ENCODE peak calls at places on chromosome 12, in four cellular contexts. N is anterior cingulate cortex; A is GM23248; G is central memory CD4-positive, alpha-beta T cell. O is an unnamed sample.

GRCh38 chr12:130146532-130146931 is 15.7 kb upstream of the FZD10 start:
- DNase-seq in N (no peak), A (no peak), G (no peak), O (no peak)

GRCh38 chr12:26704684-26705475 is 128.1 kb downstream of the ITPR2 start:
- DNase-seq in N (no peak), A (peak), G (no peak), O (no peak)

GRCh38 chr12:22282283-22282682 is 52.2 kb downstream of the ST8SIA1 start:
- DNase-seq in N (no peak), A (peak), G (no peak), O (no peak)

GRCh38 chr12:113788020-113788856 is 177.9 kb downstream of the RBM19 start:
- DNase-seq in N (no peak), A (peak), G (no peak), O (no peak)

GRCh38 chr12:98471085-98471484 is 44.3 kb upstream of the TMPO start:
- DNase-seq in N (no peak), A (no peak), G (no peak), O (no peak)

GRCh38 chr12:124359671-124360581 is 65.0 kb downstream of the RFLNA start:
- DNase-seq in N (peak), A (no peak), G (no peak), O (no peak)

GRCh38 chr12:93001407-93001806 is 72.3 kb upstream of the EEA1 start:
- DNase-seq in N (no peak), A (no peak), G (no peak), O (no peak)

GRCh38 chr12:121145221-121145620 is 12.5 kb downstream of the P2RX7 start:
- DNase-seq in N (no peak), A (peak), G (no peak), O (no peak)

GRCh38 chr12:51788876-51789275 is 59.6 kb downstream of the FIGNL2 start:
- DNase-seq in N (no peak), A (peak), G (no peak), O (no peak)

GRCh38 chr12:92624236-92624635 is 78.6 kb upstream of the PLEKHG7 start:
- DNase-seq in N (no peak), A (peak), G (no peak), O (no peak)

GRCh38 chr12:127998936-127999467 is 268.0 kb upstream of the TMEM132C start:
- DNase-seq in N (no peak), A (peak), G (no peak), O (no peak)

GRCh38 chr12:20404576-20405346 is 36.4 kb downstream of the PDE3A start:
- DNase-seq in N (no peak), A (no peak), G (no peak), O (no peak)

GRCh38 chr12:53336137-53336785 is at the start of gene SP7:
- DNase-seq in N (no peak), A (no peak), G (no peak), O (no peak)

GRCh38 chr12:29743801-29744200 is 39.9 kb downstream of the TMTC1 start:
- DNase-seq in N (no peak), A (peak), G (no peak), O (no peak)

GRCh38 chr12:52019123-52019770 is 12.5 kb downstream of the TAMALIN start:
- DNase-seq in N (no peak), A (no peak), G (no peak), O (no peak)

O was measured in T-cell.